ENCODE peak calls at places on chromosomes 5 and 9, in seven cellular contexts. T is globus pallidus; I is activated CD8-positive, alpha-beta memory T cell treated with anti-CD3 and anti-CD28 coated beads for 48 hours; F is psoas muscle; S is NCI-H1092 treated with DMSO at 0.1 percent for 48 hours; L is Right ventricle myocardium superior; K is SK-MEL-5. A is an unnamed sample.
A peak's percentile ranks its signal among the peaks of the same experiment; 100 is the strongest.

GRCh38 chr5:133118741-133119140 is 66.9 kb downstream of the HSPA4 start:
- DNase-seq in T (no peak), I (no peak), F (no peak), S (no peak), L (no peak), K (no peak), A (no peak)

GRCh38 chr9:129988607-129989361 is 54.2 kb downstream of the FNBP1 start:
- DNase-seq in T (no peak), I (no peak), F (no peak), S (no peak), L (no peak), K (no peak), A (no peak)

GRCh38 chr5:137360607-137361006 is 138.5 kb downstream of the SPOCK1 start:
- DNase-seq in T (no peak), I (no peak), F (no peak), S (no peak), L (no peak), K (no peak), A (no peak)

GRCh38 chr5:181260720-181261319 is at the start of gene TRIM52:
- DNase-seq in T (peak; percentile 88), I (peak; percentile 73), F (peak; percentile 94), S (no peak), L (peak; percentile 96), K (peak; percentile 85), A (no peak)

GRCh38 chr5:117623042-117623815 is 1048.6 kb upstream of the SEMA6A start:
- DNase-seq in T (no peak), I (no peak), F (no peak), S (no peak), L (no peak), K (no peak), A (no peak)

GRCh38 chr5:59709346-59709821 is 184.1 kb downstream of the PDE4D start:
- DNase-seq in T (no peak), I (no peak), F (no peak), S (no peak), L (no peak), K (no peak), A (no peak)

GRCh38 chr5:5363045-5363444 is 59.4 kb upstream of the ICE1 start:
- DNase-seq in T (no peak), I (no peak), F (no peak), S (no peak), L (no peak), K (no peak), A (no peak)

GRCh38 chr5:178376906-178377582 is 144.4 kb upstream of the PHYKPL start:
- DNase-seq in T (no peak), I (no peak), F (no peak), S (no peak), L (no peak), K (no peak), A (no peak)

GRCh38 chr5:77590347-77590746 is 48.2 kb downstream of the OTP start:
- DNase-seq in T (no peak), I (no peak), F (no peak), S (no peak), L (no peak), K (peak; percentile 93), A (peak; percentile 11)

GRCh38 chr9:88684046-88684445 is 149.1 kb downstream of the NXNL2 start:
- DNase-seq in T (no peak), I (no peak), F (no peak), S (no peak), L (no peak), K (no peak), A (no peak)

GRCh38 chr9:121975801-121976277 is 117.3 kb downstream of the TTLL11 start:
- DNase-seq in T (no peak), I (no peak), F (no peak), S (no peak), L (no peak), K (no peak), A (no peak)

GRCh38 chr5:144281784-144282183 is 111.1 kb downstream of the KCTD16 start:
- DNase-seq in T (no peak), I (no peak), F (no peak), S (no peak), L (no peak), K (no peak), A (no peak)

GRCh38 chr9:35679766-35680330 is 6.1 kb downstream of the CA9 start:
- DNase-seq in T (no peak), I (no peak), F (no peak), S (no peak), L (no peak), K (no peak), A (no peak)

GRCh38 chr9:995192-995591 is 18.7 kb downstream of the DMRT3 start:
- DNase-seq in T (no peak), I (no peak), F (no peak), S (no peak), L (no peak), K (no peak), A (no peak)

GRCh38 chr5:40623480-40624420 is 56.0 kb upstream of the PTGER4 start:
- DNase-seq in T (no peak), I (no peak), F (no peak), S (no peak), L (no peak), K (no peak), A (no peak)

GRCh38 chr9:121399883-121400607 is 30.0 kb upstream of the STOM start:
- DNase-seq in T (peak; percentile 72), I (no peak), F (no peak), S (peak; percentile 72), L (no peak), K (peak; percentile 83), A (peak; percentile 68)

GRCh38 chr5:135829681-135830383 is 4.6 kb upstream of the SLC25A48 start:
- DNase-seq in T (no peak), I (no peak), F (peak; percentile 70), S (peak; percentile 53), L (peak; percentile 78), K (peak; percentile 72), A (peak; percentile 76)

GRCh38 chr5:150753463-150753862 is 5.4 kb downstream of the DCTN4 start:
- DNase-seq in T (no peak), I (no peak), F (no peak), S (no peak), L (no peak), K (no peak), A (no peak)

GRCh38 chr9:134374301-134375010 is 48.2 kb downstream of the RXRA start:
- DNase-seq in T (peak; percentile 62), I (no peak), F (peak; percentile 84), S (no peak), L (peak; percentile 76), K (no peak), A (no peak)

GRCh38 chr5:113264061-113264460 is 170.7 kb downstream of the TSSK1B start:
- DNase-seq in T (no peak), I (no peak), F (no peak), S (no peak), L (no peak), K (no peak), A (no peak)

GRCh38 chr5:79448336-79448735 is 65.6 kb downstream of the HOMER1 start:
- DNase-seq in T (no peak), I (no peak), F (no peak), S (no peak), L (no peak), K (no peak), A (no peak)

GRCh38 chr5:107295914-107296313 is 374.8 kb downstream of the EFNA5 start:
- DNase-seq in T (no peak), I (no peak), F (no peak), S (no peak), L (no peak), K (no peak), A (no peak)

GRCh38 chr9:15725953-15726352 is 173.1 kb downstream of the CCDC171 start:
- DNase-seq in T (no peak), I (no peak), F (no peak), S (no peak), L (no peak), K (no peak), A (no peak)

GRCh38 chr9:72680593-72681317 is 159.3 kb downstream of the TMC1 start:
- DNase-seq in T (peak; percentile 79), I (no peak), F (no peak), S (no peak), L (no peak), K (no peak), A (no peak)

GRCh38 chr9:126550891-126551351 is 62.8 kb upstream of the LMX1B start:
- DNase-seq in T (no peak), I (no peak), F (no peak), S (no peak), L (peak; percentile 57), K (no peak), A (no peak)

GRCh38 chr5:176533894-176534611 is 3.1 kb downstream of the RNF44 start:
- DNase-seq in T (no peak), I (no peak), F (no peak), S (no peak), L (peak; percentile 58), K (no peak), A (no peak)

GRCh38 chr9:80401243-80401642 is 829.5 kb downstream of the TLE4 start:
- DNase-seq in T (no peak), I (no peak), F (no peak), S (no peak), L (no peak), K (no peak), A (no peak)

GRCh38 chr5:137190441-137190840 is 308.7 kb downstream of the SPOCK1 start:
- DNase-seq in T (no peak), I (no peak), F (no peak), S (no peak), L (no peak), K (no peak), A (no peak)

GRCh38 chr5:123294544-123294943 is 128.7 kb downstream of the CEP120 start:
- DNase-seq in T (no peak), I (no peak), F (no peak), S (no peak), L (no peak), K (no peak), A (no peak)

GRCh38 chr5:155651-156410 is 35.5 kb upstream of the LRRC14B start:
- DNase-seq in T (no peak), I (no peak), F (no peak), S (no peak), L (no peak), K (no peak), A (no peak)

GRCh38 chr5:95818181-95819147 is 4.1 kb downstream of the GLRX start:
- DNase-seq in T (peak; percentile 60), I (no peak), F (no peak), S (no peak), L (no peak), K (no peak), A (no peak)

GRCh38 chr9:129414377-129415021 is 206.4 kb downstream of the C9orf50 start:
- DNase-seq in T (no peak), I (no peak), F (peak; percentile 36), S (peak; percentile 21), L (peak; percentile 61), K (no peak), A (no peak)

GRCh38 chr5:88045931-88046461 is 222.6 kb downstream of the TMEM161B start:
- DNase-seq in T (peak; percentile 86), I (no peak), F (no peak), S (no peak), L (no peak), K (peak; percentile 100), A (peak; percentile 46)